ENCODE peak calls at places on chromosomes 5 and 9, in eight cellular contexts. One of them, this sample, is unnamed.

GRCh38 chr5:124735169-124735858 is 11.1 kb downstream of the ZNF608 start:
- DNase-seq in right lobe of liver: no peak
- DNase-seq in cardiac muscle cell: peak
- DNase-seq in PC-9: no peak
- DNase-seq in IMR-90: no peak
- DNase-seq in AG04450: no peak
- DNase-seq in HCT116: no peak
- DNase-seq in kidney: no peak
- DNase-seq in this sample: no peak

GRCh38 chr5:112546946-112547647 is 128.0 kb upstream of the EPB41L4A start:
- DNase-seq in right lobe of liver: no peak
- DNase-seq in kidney: no peak
- DNase-seq in HCT116: no peak
- DNase-seq in IMR-90: no peak
- DNase-seq in PC-9: no peak
- DNase-seq in cardiac muscle cell: no peak
- DNase-seq in AG04450: no peak
- DNase-seq in this sample: no peak

GRCh38 chr5:147507480-147508126 is 2.3 kb downstream of the DPYSL3 start:
- DNase-seq in AG04450: no peak
- DNase-seq in HCT116: no peak
- DNase-seq in IMR-90: peak
- DNase-seq in cardiac muscle cell: peak
- DNase-seq in kidney: no peak
- DNase-seq in right lobe of liver: no peak
- DNase-seq in PC-9: no peak
- DNase-seq in this sample: no peak

GRCh38 chr9:137589441-137590122 is 730 bp downstream of the ZMYND19 start:
- DNase-seq in HCT116: no peak
- DNase-seq in PC-9: no peak
- DNase-seq in cardiac muscle cell: peak
- DNase-seq in kidney: no peak
- DNase-seq in IMR-90: no peak
- DNase-seq in right lobe of liver: no peak
- DNase-seq in AG04450: no peak
- DNase-seq in this sample: no peak

GRCh38 chr5:179812135-179812825 is 5.6 kb upstream of the MGAT4B start:
- DNase-seq in right lobe of liver: no peak
- DNase-seq in cardiac muscle cell: no peak
- DNase-seq in PC-9: no peak
- DNase-seq in HCT116: no peak
- DNase-seq in AG04450: no peak
- DNase-seq in IMR-90: no peak
- DNase-seq in kidney: no peak
- DNase-seq in this sample: no peak

GRCh38 chr9:127689332-127690000 is 17.3 kb upstream of the CFAP157 start:
- DNase-seq in HCT116: no peak
- DNase-seq in AG04450: no peak
- DNase-seq in PC-9: no peak
- DNase-seq in cardiac muscle cell: no peak
- DNase-seq in right lobe of liver: no peak
- DNase-seq in IMR-90: no peak
- DNase-seq in kidney: no peak
- DNase-seq in this sample: no peak

GRCh38 chr9:128149951-128150593 is 819 bp downstream of the LCN2 start:
- DNase-seq in right lobe of liver: peak
- DNase-seq in kidney: peak
- DNase-seq in cardiac muscle cell: no peak
- DNase-seq in HCT116: no peak
- DNase-seq in PC-9: no peak
- DNase-seq in IMR-90: no peak
- DNase-seq in AG04450: no peak
- DNase-seq in this sample: no peak

GRCh38 chr5:133421394-133421793 is 190.9 kb downstream of the FSTL4 start:
- DNase-seq in HCT116: no peak
- DNase-seq in IMR-90: no peak
- DNase-seq in cardiac muscle cell: peak
- DNase-seq in PC-9: no peak
- DNase-seq in kidney: no peak
- DNase-seq in AG04450: no peak
- DNase-seq in right lobe of liver: no peak
- DNase-seq in this sample: no peak

GRCh38 chr5:90987711-90988110 is 395.4 kb downstream of the ARRDC3 start:
- DNase-seq in AG04450: no peak
- DNase-seq in PC-9: no peak
- DNase-seq in cardiac muscle cell: no peak
- DNase-seq in kidney: no peak
- DNase-seq in IMR-90: no peak
- DNase-seq in right lobe of liver: no peak
- DNase-seq in HCT116: no peak
- DNase-seq in this sample: no peak

GRCh38 chr5:15834596-15835245 is 334.7 kb downstream of the FBXL7 start:
- DNase-seq in right lobe of liver: no peak
- DNase-seq in HCT116: no peak
- DNase-seq in cardiac muscle cell: peak
- DNase-seq in PC-9: peak
- DNase-seq in kidney: no peak
- DNase-seq in IMR-90: peak
- DNase-seq in AG04450: peak
- DNase-seq in this sample: peak

DNA sequence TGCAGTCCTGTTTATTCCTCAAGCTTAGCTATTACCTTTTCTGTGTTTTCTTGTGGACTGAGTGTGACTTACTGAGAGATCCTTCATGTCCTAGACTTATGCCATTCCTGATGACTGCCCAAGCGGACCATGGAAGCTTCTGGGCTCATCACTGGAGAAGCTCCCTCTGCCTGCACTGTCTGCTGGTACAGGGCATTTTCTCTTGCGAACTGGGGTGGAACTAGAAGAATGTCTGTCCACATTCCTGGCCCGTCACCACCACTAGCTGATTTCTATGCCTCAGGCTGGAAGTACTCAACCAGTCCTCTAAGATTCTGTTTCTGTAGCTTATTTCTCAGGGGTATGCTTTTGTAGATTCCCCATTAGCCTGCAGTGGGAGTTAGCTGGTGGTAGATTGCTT is 12.3 kb downstream of the SLC36A1 start:
- DNase-seq in AG04450: no peak
- DNase-seq in cardiac muscle cell: peak
- DNase-seq in IMR-90: peak
- DNase-seq in kidney: no peak
- DNase-seq in right lobe of liver: no peak
- DNase-seq in PC-9: no peak
- DNase-seq in HCT116: no peak
- DNase-seq in this sample: no peak
- TF ChIP-seq CTCF in AG04450: peak
- TF ChIP-seq CTCF in cardiac muscle cell: no peak
- TF ChIP-seq CTCF in IMR-90: peak
- TF ChIP-seq CTCF in kidney: peak
- TF ChIP-seq CTCF in right lobe of liver: no peak
- TF ChIP-seq CTCF in PC-9: no peak
- TF ChIP-seq CTCF in HCT116: no peak
- TF ChIP-seq CTCF in this sample: no peak

GRCh38 chr5:123035950-123036390 is 555 bp downstream of the PPIC start:
- DNase-seq in AG04450: no peak
- DNase-seq in cardiac muscle cell: peak
- DNase-seq in kidney: peak
- DNase-seq in right lobe of liver: peak
- DNase-seq in PC-9: peak
- DNase-seq in HCT116: peak
- DNase-seq in IMR-90: peak
- DNase-seq in this sample: peak
- H3K27ac ChIP-seq in AG04450: no peak
- H3K27ac ChIP-seq in cardiac muscle cell: peak
- H3K27ac ChIP-seq in kidney: peak
- H3K27ac ChIP-seq in right lobe of liver: peak
- H3K27ac ChIP-seq in PC-9: peak
- H3K27ac ChIP-seq in HCT116: peak
- H3K27ac ChIP-seq in IMR-90: peak
- H3K27ac ChIP-seq in this sample: peak

GRCh38 chr5:4981612-4982011 is 158.5 kb upstream of the ADAMTS16 start:
- DNase-seq in right lobe of liver: no peak
- DNase-seq in AG04450: no peak
- DNase-seq in HCT116: no peak
- DNase-seq in IMR-90: no peak
- DNase-seq in cardiac muscle cell: no peak
- DNase-seq in kidney: no peak
- DNase-seq in PC-9: no peak
- DNase-seq in this sample: no peak

GRCh38 chr5:4976918-4977317 is 163.2 kb upstream of the ADAMTS16 start:
- DNase-seq in AG04450: no peak
- DNase-seq in PC-9: no peak
- DNase-seq in kidney: no peak
- DNase-seq in right lobe of liver: no peak
- DNase-seq in HCT116: no peak
- DNase-seq in IMR-90: no peak
- DNase-seq in cardiac muscle cell: no peak
- DNase-seq in this sample: no peak

DNA sequence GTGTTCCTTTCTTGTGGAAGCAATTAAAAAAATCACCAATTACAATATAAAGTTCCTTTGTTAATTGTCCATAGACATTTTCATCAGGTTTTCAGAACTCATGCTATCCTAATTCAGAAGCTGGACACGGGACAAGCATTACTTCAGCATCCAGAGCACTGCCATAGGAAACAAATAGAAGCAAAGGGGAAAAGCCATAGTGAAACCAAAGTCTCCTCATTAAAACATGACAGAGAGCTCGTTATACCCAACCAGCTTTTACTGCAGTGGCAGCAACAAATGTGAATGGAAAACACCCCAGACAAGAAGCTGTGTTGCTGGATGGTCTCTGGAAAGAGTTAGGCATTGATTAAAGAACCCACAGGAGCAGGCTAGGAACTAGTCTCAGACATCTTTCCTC is 162.7 kb upstream of the ADAMTS16 start:
- DNase-seq in right lobe of liver: no peak
- DNase-seq in cardiac muscle cell: no peak
- DNase-seq in HCT116: no peak
- DNase-seq in IMR-90: no peak
- DNase-seq in PC-9: no peak
- DNase-seq in kidney: no peak
- DNase-seq in AG04450: no peak
- DNase-seq in this sample: no peak
- TF ChIP-seq CTCF in right lobe of liver: no peak
- TF ChIP-seq CTCF in cardiac muscle cell: no peak
- TF ChIP-seq CTCF in HCT116: no peak
- TF ChIP-seq CTCF in IMR-90: no peak
- TF ChIP-seq CTCF in PC-9: no peak
- TF ChIP-seq CTCF in kidney: no peak
- TF ChIP-seq CTCF in AG04450: no peak
- TF ChIP-seq CTCF in this sample: no peak

GRCh38 chr5:17219006-17219422 is 1.6 kb downstream of the BASP1 start:
- DNase-seq in HCT116: no peak
- DNase-seq in cardiac muscle cell: peak
- DNase-seq in IMR-90: no peak
- DNase-seq in PC-9: no peak
- DNase-seq in AG04450: no peak
- DNase-seq in kidney: no peak
- DNase-seq in right lobe of liver: no peak
- DNase-seq in this sample: peak

GRCh38 chr5:17216176-17216973 is 1.1 kb upstream of the BASP1 start:
- DNase-seq in PC-9: peak
- DNase-seq in cardiac muscle cell: peak
- DNase-seq in kidney: peak
- DNase-seq in AG04450: no peak
- DNase-seq in right lobe of liver: peak
- DNase-seq in HCT116: peak
- DNase-seq in IMR-90: peak
- DNase-seq in this sample: peak

GRCh38 chr5:17217421-17218352 is at the start of gene BASP1:
- DNase-seq in right lobe of liver: peak
- DNase-seq in AG04450: no peak
- DNase-seq in HCT116: no peak
- DNase-seq in PC-9: no peak
- DNase-seq in kidney: peak
- DNase-seq in cardiac muscle cell: peak
- DNase-seq in IMR-90: peak
- DNase-seq in this sample: peak

GRCh38 chr5:17218353-17219005 is 1.0 kb downstream of the BASP1 start:
- DNase-seq in AG04450: no peak
- DNase-seq in right lobe of liver: peak
- DNase-seq in IMR-90: peak
- DNase-seq in PC-9: no peak
- DNase-seq in HCT116: no peak
- DNase-seq in cardiac muscle cell: peak
- DNase-seq in kidney: peak
- DNase-seq in this sample: peak

DNA sequence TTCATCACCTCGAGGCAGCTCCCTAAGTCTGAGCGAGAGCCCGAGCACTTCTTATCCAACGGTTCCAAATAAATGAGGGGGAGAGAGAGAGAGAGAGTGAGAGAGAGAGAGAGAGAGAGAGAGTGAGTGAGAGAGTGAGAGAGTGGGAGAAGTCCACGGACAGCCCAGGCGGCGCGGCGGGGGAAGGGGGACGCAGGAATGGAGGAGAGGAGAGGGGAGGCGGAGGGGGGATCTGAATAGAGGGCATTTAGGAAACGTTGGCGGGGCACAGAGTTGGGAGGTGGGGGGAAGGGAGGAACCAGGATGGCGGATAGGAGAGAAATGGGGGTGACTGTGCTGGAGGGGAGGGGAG is 481 bp upstream of the BASP1 start:
- DNase-seq in kidney: peak
- DNase-seq in AG04450: no peak
- DNase-seq in cardiac muscle cell: peak
- DNase-seq in HCT116: no peak
- DNase-seq in right lobe of liver: peak
- DNase-seq in IMR-90: peak
- DNase-seq in PC-9: no peak
- DNase-seq in this sample: peak
- H3K27ac ChIP-seq in kidney: no peak
- H3K27ac ChIP-seq in AG04450: no peak
- H3K27ac ChIP-seq in cardiac muscle cell: no peak
- H3K27ac ChIP-seq in HCT116: no peak
- H3K27ac ChIP-seq in right lobe of liver: no peak
- H3K27ac ChIP-seq in IMR-90: peak
- H3K27ac ChIP-seq in PC-9: no peak
- H3K27ac ChIP-seq in this sample: peak